ENCODE peak calls at places on chromosome 20, in five cellular contexts. P, L, H, X and E are unnamed samples.

GRCh38 chr20:20204326-20204725 is 152.0 kb downstream of the CFAP61 start:
- DNase-seq in P (no peak), L (no peak), H (no peak), X (no peak), E (no peak)

GRCh38 chr20:48661575-48662473 is 166.0 kb downstream of the PREX1 start:
- DNase-seq in P (no peak), L (peak), H (no peak), X (no peak), E (no peak)

GRCh38 chr20:46965477-46965876 is 70.8 kb downstream of the EYA2 start:
- DNase-seq in P (no peak), L (no peak), H (no peak), X (no peak), E (no peak)

GRCh38 chr20:14617123-14617522 is 279.7 kb upstream of the FLRT3 start:
- DNase-seq in P (no peak), L (no peak), H (no peak), X (no peak), E (no peak)

GRCh38 chr20:18272451-18272850 is 15.9 kb upstream of the ZNF133 start:
- DNase-seq in P (no peak), L (peak), H (peak), X (no peak), E (peak)

GRCh38 chr20:19382371-19382770 is 169.9 kb downstream of the SLC24A3 start:
- DNase-seq in P (no peak), L (no peak), H (no peak), X (peak), E (no peak)

GRCh38 chr20:60000271-60001026 is 42.2 kb downstream of the CDH26 start:
- DNase-seq in P (no peak), L (no peak), H (no peak), X (peak), E (no peak)

GRCh38 chr20:15951711-15952110 is 621.5 kb downstream of the KIF16B start:
- DNase-seq in P (no peak), L (no peak), H (no peak), X (no peak), E (no peak)

GRCh38 chr20:57561356-57562279 is 708 bp downstream of the PCK1 start:
- DNase-seq in P (no peak), L (no peak), H (no peak), X (no peak), E (no peak)

GRCh38 chr20:46767127-46767761 is 57.8 kb downstream of the SLC2A10 start:
- DNase-seq in P (no peak), L (no peak), H (no peak), X (no peak), E (no peak)

GRCh38 chr20:46689754-46690085 is 476 bp upstream of the TP53RK start:
- DNase-seq in P (no peak), L (no peak), H (no peak), X (no peak), E (no peak)

GRCh38 chr20:46148313-46149213 is 30.4 kb downstream of the CD40 start:
- DNase-seq in P (no peak), L (no peak), H (no peak), X (no peak), E (no peak)

GRCh38 chr20:51931321-51931720 is 129.0 kb upstream of the SALL4 start:
- DNase-seq in P (no peak), L (no peak), H (no peak), X (no peak), E (no peak)

GRCh38 chr20:62508641-62509051 is 32.9 kb upstream of the GATA5 start:
- DNase-seq in P (no peak), L (no peak), H (no peak), X (no peak), E (no peak)